ENCODE peak calls at places on chromosomes 5 and 9, in six cellular contexts. G is CD8-positive, alpha-beta memory T cell; Y is OCI-LY7; Q is PC-3; J is CD4-positive, alpha-beta memory T cell; L is neural progenitor cell. B is an unnamed sample.

GRCh38 chr5:98902733-98903132 is 26.1 kb downstream of the CHD1 start:
- DNase-seq in G (no peak), Y (no peak), Q (peak), J (no peak), L (no peak), B (no peak)

GRCh38 chr9:122050167-122050566 is 42.9 kb downstream of the TTLL11 start:
- DNase-seq in G (no peak), Y (no peak), Q (no peak), J (no peak), L (no peak), B (no peak)

GRCh38 chr9:134215709-134216448 is 51.5 kb upstream of the RNU6ATAC start:
- DNase-seq in G (no peak), Y (peak), Q (no peak), J (no peak), L (no peak), B (no peak)

GRCh38 chr5:138653502-138653901 is 78.3 kb upstream of the HSPA9 start:
- DNase-seq in G (no peak), Y (no peak), Q (peak), J (no peak), L (no peak), B (no peak)

GRCh38 chr5:4547547-4547946 is 592.6 kb upstream of the ADAMTS16 start:
- DNase-seq in G (no peak), Y (no peak), Q (no peak), J (no peak), L (no peak), B (no peak)

GRCh38 chr9:115063058-115063850 is 54.7 kb downstream of the TNC start:
- DNase-seq in G (no peak), Y (no peak), Q (peak), J (no peak), L (no peak), B (no peak)

GRCh38 chr5:25892251-25892650 is 1146.1 kb downstream of the CDH9 start:
- DNase-seq in G (no peak), Y (no peak), Q (peak), J (no peak), L (no peak), B (no peak)

GRCh38 chr9:133683494-133684460 is 47.6 kb downstream of the DBH start:
- DNase-seq in G (peak), Y (peak), Q (no peak), J (peak), L (no peak), B (no peak)

GRCh38 chr5:141672071-141672855 is 9.8 kb downstream of the ARAP3 start:
- DNase-seq in G (no peak), Y (no peak), Q (no peak), J (no peak), L (no peak), B (no peak)

GRCh38 chr9:22256381-22256780 is 190.2 kb upstream of the DMRTA1 start:
- DNase-seq in G (no peak), Y (no peak), Q (no peak), J (no peak), L (no peak), B (no peak)

GRCh38 chr5:54996476-54996875 is 11.1 kb upstream of the ESM1 start:
- DNase-seq in G (no peak), Y (no peak), Q (no peak), J (no peak), L (no peak), B (no peak)

GRCh38 chr5:6058055-6058715 is 320.2 kb downstream of the MED10 start:
- DNase-seq in G (no peak), Y (no peak), Q (no peak), J (no peak), L (no peak), B (no peak)

GRCh38 chr9:17332129-17332528 is 197.3 kb downstream of the CNTLN start:
- DNase-seq in G (no peak), Y (no peak), Q (no peak), J (no peak), L (no peak), B (no peak)

GRCh38 chr9:33737811-33738606 is 57.4 kb upstream of the PRSS3 start:
- DNase-seq in G (no peak), Y (peak), Q (peak), J (no peak), L (peak), B (peak)

GRCh38 chr9:33742051-33742450 is 53.3 kb upstream of the PRSS3 start:
- DNase-seq in G (no peak), Y (no peak), Q (no peak), J (no peak), L (no peak), B (no peak)

GRCh38 chr9:33740075-33740474 is 55.3 kb upstream of the PRSS3 start:
- DNase-seq in G (no peak), Y (no peak), Q (no peak), J (no peak), L (no peak), B (no peak)

GRCh38 chr9:33742519-33742918 is 52.8 kb upstream of the PRSS3 start:
- DNase-seq in G (no peak), Y (peak), Q (peak), J (no peak), L (no peak), B (no peak)

GRCh38 chr9:33739407-33739806 is 56.0 kb upstream of the PRSS3 start:
- DNase-seq in G (no peak), Y (no peak), Q (no peak), J (no peak), L (no peak), B (no peak)
- H3K27ac ChIP-seq in G (no peak), Y (no peak), Q (no peak), J (no peak), L (no peak), B (no peak)

DNA sequence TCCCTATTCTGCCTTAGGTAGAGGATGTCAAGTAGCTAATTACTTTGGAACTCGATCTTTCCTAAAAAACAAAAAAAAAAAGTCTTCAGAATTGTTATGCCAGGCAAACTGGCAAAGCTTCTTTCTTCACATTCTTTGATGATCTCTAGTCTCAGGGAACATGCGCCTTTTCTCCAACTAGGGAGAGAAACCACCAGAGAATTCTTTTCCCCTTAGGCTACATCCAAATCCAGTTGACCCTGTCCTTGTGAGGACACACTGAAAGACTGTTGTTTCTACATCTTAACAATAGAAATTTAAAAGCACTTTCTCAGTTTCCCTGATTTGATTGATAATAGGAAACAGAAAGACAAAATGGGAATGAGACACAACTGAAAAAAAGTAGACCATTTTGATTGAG is 94.7 kb upstream of the ITGA2 start:
- DNase-seq in G (no peak), Y (no peak), Q (no peak), J (no peak), L (no peak), B (no peak)
- H3K27ac ChIP-seq in G (no peak), Y (no peak), Q (no peak), J (no peak), L (no peak), B (no peak)

DNA sequence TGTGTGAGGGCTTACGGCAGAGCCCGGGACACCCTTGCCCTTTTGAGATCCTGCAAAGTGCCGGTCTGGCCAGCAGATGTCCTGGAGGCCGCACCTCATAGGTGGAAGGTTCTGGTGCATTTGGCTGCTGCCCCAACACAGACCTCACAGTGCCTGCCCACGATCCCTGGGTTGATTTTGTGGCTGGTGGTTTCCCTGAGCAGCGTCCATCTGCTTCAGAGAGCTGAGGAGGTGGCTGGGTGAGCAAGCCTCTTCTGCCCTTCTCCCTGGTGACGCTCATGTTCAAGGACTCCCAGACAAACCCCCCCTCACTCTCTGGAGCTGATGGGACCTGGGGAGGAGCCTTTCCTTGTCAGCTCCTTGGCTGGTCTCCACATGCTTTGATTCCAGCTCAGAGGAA is 18.9 kb downstream of the BNIP1 start:
- DNase-seq in G (no peak), Y (no peak), Q (no peak), J (no peak), L (no peak), B (no peak)
- H3K27ac ChIP-seq in G (no peak), Y (no peak), Q (no peak), J (no peak), L (no peak), B (no peak)

GRCh38 chr9:98958271-98958989 is 14.7 kb downstream of the COL15A1 start:
- DNase-seq in G (no peak), Y (no peak), Q (no peak), J (no peak), L (no peak), B (no peak)

GRCh38 chr9:98953877-98954610 is 10.3 kb downstream of the COL15A1 start:
- DNase-seq in G (no peak), Y (no peak), Q (no peak), J (no peak), L (no peak), B (no peak)

GRCh38 chr9:98957826-98958225 is 14.1 kb downstream of the COL15A1 start:
- DNase-seq in G (no peak), Y (no peak), Q (no peak), J (no peak), L (no peak), B (no peak)

GRCh38 chr9:98951967-98952366 is 8.3 kb downstream of the COL15A1 start:
- DNase-seq in G (no peak), Y (no peak), Q (no peak), J (no peak), L (no peak), B (no peak)

GRCh38 chr9:98955259-98955658 is 11.6 kb downstream of the COL15A1 start:
- DNase-seq in G (no peak), Y (no peak), Q (no peak), J (no peak), L (no peak), B (no peak)
- H3K27ac ChIP-seq in G (no peak), Y (no peak), Q (no peak), J (no peak), L (no peak), B (no peak)

B was measured in epithelial cell of prostate.